ENCODE peak calls at places on chromosomes 4 and X, in six cellular contexts. One of them, this sample, is unnamed.

GRCh38 chr4:90145331-90145730 is 18.1 kb downstream of the CCSER1 start:
- DNase-seq in activated naive CD8-positive, alpha-beta T cell treated with anti-CD3 and anti-CD28 coated beads, Interleukin-2, amount 50 U/mL, for 24 hours: no peak
- DNase-seq in stimulated activated CD4-positive, alpha-beta T cell treated with anti-CD3 and anti-CD28 coated beads, Interleukin-12 subunit alpha, Interleukin-12 subunit beta, amount 100 ng/mL, for 48 hours: no peak
- DNase-seq in NCI-H1092: no peak
- DNase-seq in head of caudate nucleus: no peak
- DNase-seq in T-helper 17 cell: no peak
- DNase-seq in this sample: no peak

GRCh38 chr4:168853770-168854169 is 156.3 kb downstream of the CBR4 start:
- DNase-seq in stimulated activated CD4-positive, alpha-beta T cell treated with anti-CD3 and anti-CD28 coated beads, Interleukin-12 subunit alpha, Interleukin-12 subunit beta, amount 100 ng/mL, for 48 hours: no peak
- DNase-seq in activated naive CD8-positive, alpha-beta T cell treated with anti-CD3 and anti-CD28 coated beads, Interleukin-2, amount 50 U/mL, for 24 hours: no peak
- DNase-seq in head of caudate nucleus: no peak
- DNase-seq in NCI-H1092: no peak
- DNase-seq in T-helper 17 cell: no peak
- DNase-seq in this sample: no peak

GRCh38 chr4:176376032-176376614 is 56.4 kb downstream of the SPCS3 start:
- DNase-seq in NCI-H1092: no peak
- DNase-seq in head of caudate nucleus: no peak
- DNase-seq in T-helper 17 cell: no peak
- DNase-seq in stimulated activated CD4-positive, alpha-beta T cell treated with anti-CD3 and anti-CD28 coated beads, Interleukin-12 subunit alpha, Interleukin-12 subunit beta, amount 100 ng/mL, for 48 hours: no peak
- DNase-seq in activated naive CD8-positive, alpha-beta T cell treated with anti-CD3 and anti-CD28 coated beads, Interleukin-2, amount 50 U/mL, for 24 hours: no peak
- DNase-seq in this sample: peak

GRCh38 chr4:124936427-124936826 is 223.9 kb upstream of the ANKRD50 start:
- DNase-seq in T-helper 17 cell: no peak
- DNase-seq in head of caudate nucleus: no peak
- DNase-seq in stimulated activated CD4-positive, alpha-beta T cell treated with anti-CD3 and anti-CD28 coated beads, Interleukin-12 subunit alpha, Interleukin-12 subunit beta, amount 100 ng/mL, for 48 hours: no peak
- DNase-seq in activated naive CD8-positive, alpha-beta T cell treated with anti-CD3 and anti-CD28 coated beads, Interleukin-2, amount 50 U/mL, for 24 hours: no peak
- DNase-seq in NCI-H1092: peak
- DNase-seq in this sample: peak

GRCh38 chrX:133745361-133745760 is 240.0 kb downstream of the GPC3 start:
- DNase-seq in T-helper 17 cell: no peak
- DNase-seq in activated naive CD8-positive, alpha-beta T cell treated with anti-CD3 and anti-CD28 coated beads, Interleukin-2, amount 50 U/mL, for 24 hours: no peak
- DNase-seq in head of caudate nucleus: no peak
- DNase-seq in NCI-H1092: no peak
- DNase-seq in stimulated activated CD4-positive, alpha-beta T cell treated with anti-CD3 and anti-CD28 coated beads, Interleukin-12 subunit alpha, Interleukin-12 subunit beta, amount 100 ng/mL, for 48 hours: no peak
- DNase-seq in this sample: no peak

GRCh38 chr4:188297873-188298272 is 158.6 kb downstream of the TRIML1 start:
- DNase-seq in stimulated activated CD4-positive, alpha-beta T cell treated with anti-CD3 and anti-CD28 coated beads, Interleukin-12 subunit alpha, Interleukin-12 subunit beta, amount 100 ng/mL, for 48 hours: no peak
- DNase-seq in T-helper 17 cell: no peak
- DNase-seq in activated naive CD8-positive, alpha-beta T cell treated with anti-CD3 and anti-CD28 coated beads, Interleukin-2, amount 50 U/mL, for 24 hours: no peak
- DNase-seq in head of caudate nucleus: no peak
- DNase-seq in NCI-H1092: no peak
- DNase-seq in this sample: no peak

GRCh38 chr4:149795256-149795655 is 20.4 kb downstream of the IQCM start:
- DNase-seq in stimulated activated CD4-positive, alpha-beta T cell treated with anti-CD3 and anti-CD28 coated beads, Interleukin-12 subunit alpha, Interleukin-12 subunit beta, amount 100 ng/mL, for 48 hours: no peak
- DNase-seq in NCI-H1092: no peak
- DNase-seq in T-helper 17 cell: no peak
- DNase-seq in activated naive CD8-positive, alpha-beta T cell treated with anti-CD3 and anti-CD28 coated beads, Interleukin-2, amount 50 U/mL, for 24 hours: no peak
- DNase-seq in head of caudate nucleus: no peak
- DNase-seq in this sample: no peak

GRCh38 chrX:46791927-46792825 is 33.3 kb upstream of the SLC9A7 start:
- DNase-seq in stimulated activated CD4-positive, alpha-beta T cell treated with anti-CD3 and anti-CD28 coated beads, Interleukin-12 subunit alpha, Interleukin-12 subunit beta, amount 100 ng/mL, for 48 hours: no peak
- DNase-seq in head of caudate nucleus: no peak
- DNase-seq in T-helper 17 cell: no peak
- DNase-seq in NCI-H1092: no peak
- DNase-seq in activated naive CD8-positive, alpha-beta T cell treated with anti-CD3 and anti-CD28 coated beads, Interleukin-2, amount 50 U/mL, for 24 hours: no peak
- DNase-seq in this sample: no peak

GRCh38 chr4:125091031-125091540 is 223.7 kb upstream of the FAT4 start:
- DNase-seq in activated naive CD8-positive, alpha-beta T cell treated with anti-CD3 and anti-CD28 coated beads, Interleukin-2, amount 50 U/mL, for 24 hours: no peak
- DNase-seq in head of caudate nucleus: no peak
- DNase-seq in stimulated activated CD4-positive, alpha-beta T cell treated with anti-CD3 and anti-CD28 coated beads, Interleukin-12 subunit alpha, Interleukin-12 subunit beta, amount 100 ng/mL, for 48 hours: no peak
- DNase-seq in NCI-H1092: no peak
- DNase-seq in T-helper 17 cell: no peak
- DNase-seq in this sample: no peak

GRCh38 chr4:83626245-83626843 is 90.4 kb downstream of the GPAT3 start:
- DNase-seq in head of caudate nucleus: no peak
- DNase-seq in T-helper 17 cell: no peak
- DNase-seq in stimulated activated CD4-positive, alpha-beta T cell treated with anti-CD3 and anti-CD28 coated beads, Interleukin-12 subunit alpha, Interleukin-12 subunit beta, amount 100 ng/mL, for 48 hours: no peak
- DNase-seq in NCI-H1092: no peak
- DNase-seq in activated naive CD8-positive, alpha-beta T cell treated with anti-CD3 and anti-CD28 coated beads, Interleukin-2, amount 50 U/mL, for 24 hours: no peak
- DNase-seq in this sample: no peak

GRCh38 chrX:92213781-92214180 is 434.6 kb downstream of the PCDH11X start:
- DNase-seq in activated naive CD8-positive, alpha-beta T cell treated with anti-CD3 and anti-CD28 coated beads, Interleukin-2, amount 50 U/mL, for 24 hours: no peak
- DNase-seq in T-helper 17 cell: no peak
- DNase-seq in NCI-H1092: no peak
- DNase-seq in stimulated activated CD4-positive, alpha-beta T cell treated with anti-CD3 and anti-CD28 coated beads, Interleukin-12 subunit alpha, Interleukin-12 subunit beta, amount 100 ng/mL, for 48 hours: no peak
- DNase-seq in head of caudate nucleus: no peak
- DNase-seq in this sample: no peak

GRCh38 chr4:51842167-51842553 is 793 bp upstream of the DCUN1D4 start:
- DNase-seq in T-helper 17 cell: no peak
- DNase-seq in activated naive CD8-positive, alpha-beta T cell treated with anti-CD3 and anti-CD28 coated beads, Interleukin-2, amount 50 U/mL, for 24 hours: no peak
- DNase-seq in head of caudate nucleus: no peak
- DNase-seq in NCI-H1092: no peak
- DNase-seq in stimulated activated CD4-positive, alpha-beta T cell treated with anti-CD3 and anti-CD28 coated beads, Interleukin-12 subunit alpha, Interleukin-12 subunit beta, amount 100 ng/mL, for 48 hours: no peak
- DNase-seq in this sample: peak

GRCh38 chr4:15784959-15785634 is 7.0 kb downstream of the CD38 start:
- DNase-seq in NCI-H1092: no peak
- DNase-seq in head of caudate nucleus: no peak
- DNase-seq in stimulated activated CD4-positive, alpha-beta T cell treated with anti-CD3 and anti-CD28 coated beads, Interleukin-12 subunit alpha, Interleukin-12 subunit beta, amount 100 ng/mL, for 48 hours: no peak
- DNase-seq in activated naive CD8-positive, alpha-beta T cell treated with anti-CD3 and anti-CD28 coated beads, Interleukin-2, amount 50 U/mL, for 24 hours: no peak
- DNase-seq in T-helper 17 cell: no peak
- DNase-seq in this sample: no peak

GRCh38 chr4:113635739-113636437 is 125.7 kb downstream of the CAMK2D start:
- DNase-seq in activated naive CD8-positive, alpha-beta T cell treated with anti-CD3 and anti-CD28 coated beads, Interleukin-2, amount 50 U/mL, for 24 hours: no peak
- DNase-seq in NCI-H1092: no peak
- DNase-seq in head of caudate nucleus: no peak
- DNase-seq in stimulated activated CD4-positive, alpha-beta T cell treated with anti-CD3 and anti-CD28 coated beads, Interleukin-12 subunit alpha, Interleukin-12 subunit beta, amount 100 ng/mL, for 48 hours: no peak
- DNase-seq in T-helper 17 cell: no peak
- DNase-seq in this sample: no peak

GRCh38 chr4:182795446-182796238 is 121.5 kb downstream of the DCTD start:
- DNase-seq in activated naive CD8-positive, alpha-beta T cell treated with anti-CD3 and anti-CD28 coated beads, Interleukin-2, amount 50 U/mL, for 24 hours: no peak
- DNase-seq in stimulated activated CD4-positive, alpha-beta T cell treated with anti-CD3 and anti-CD28 coated beads, Interleukin-12 subunit alpha, Interleukin-12 subunit beta, amount 100 ng/mL, for 48 hours: no peak
- DNase-seq in T-helper 17 cell: no peak
- DNase-seq in NCI-H1092: no peak
- DNase-seq in head of caudate nucleus: no peak
- DNase-seq in this sample: no peak

GRCh38 chr4:110172972-110173371 is 25.4 kb downstream of the ELOVL6 start:
- DNase-seq in NCI-H1092: peak
- DNase-seq in head of caudate nucleus: no peak
- DNase-seq in T-helper 17 cell: no peak
- DNase-seq in stimulated activated CD4-positive, alpha-beta T cell treated with anti-CD3 and anti-CD28 coated beads, Interleukin-12 subunit alpha, Interleukin-12 subunit beta, amount 100 ng/mL, for 48 hours: no peak
- DNase-seq in activated naive CD8-positive, alpha-beta T cell treated with anti-CD3 and anti-CD28 coated beads, Interleukin-2, amount 50 U/mL, for 24 hours: no peak
- DNase-seq in this sample: no peak

GRCh38 chr4:177001271-177002175 is 208.8 kb upstream of the VEGFC start:
- DNase-seq in stimulated activated CD4-positive, alpha-beta T cell treated with anti-CD3 and anti-CD28 coated beads, Interleukin-12 subunit alpha, Interleukin-12 subunit beta, amount 100 ng/mL, for 48 hours: no peak
- DNase-seq in NCI-H1092: no peak
- DNase-seq in head of caudate nucleus: peak
- DNase-seq in activated naive CD8-positive, alpha-beta T cell treated with anti-CD3 and anti-CD28 coated beads, Interleukin-2, amount 50 U/mL, for 24 hours: no peak
- DNase-seq in T-helper 17 cell: no peak
- DNase-seq in this sample: no peak

GRCh38 chr4:152369203-152369902 is 166.5 kb downstream of the FBXW7 start:
- DNase-seq in NCI-H1092: no peak
- DNase-seq in head of caudate nucleus: no peak
- DNase-seq in stimulated activated CD4-positive, alpha-beta T cell treated with anti-CD3 and anti-CD28 coated beads, Interleukin-12 subunit alpha, Interleukin-12 subunit beta, amount 100 ng/mL, for 48 hours: no peak
- DNase-seq in activated naive CD8-positive, alpha-beta T cell treated with anti-CD3 and anti-CD28 coated beads, Interleukin-2, amount 50 U/mL, for 24 hours: no peak
- DNase-seq in T-helper 17 cell: no peak
- DNase-seq in this sample: no peak

GRCh38 chr4:168630445-168631187 is 133.8 kb downstream of the PALLD start:
- DNase-seq in activated naive CD8-positive, alpha-beta T cell treated with anti-CD3 and anti-CD28 coated beads, Interleukin-2, amount 50 U/mL, for 24 hours: no peak
- DNase-seq in head of caudate nucleus: no peak
- DNase-seq in stimulated activated CD4-positive, alpha-beta T cell treated with anti-CD3 and anti-CD28 coated beads, Interleukin-12 subunit alpha, Interleukin-12 subunit beta, amount 100 ng/mL, for 48 hours: no peak
- DNase-seq in T-helper 17 cell: no peak
- DNase-seq in NCI-H1092: no peak
- DNase-seq in this sample: no peak

GRCh38 chr4:103150677-103151076 is 47.5 kb downstream of the CENPE start:
- DNase-seq in T-helper 17 cell: no peak
- DNase-seq in activated naive CD8-positive, alpha-beta T cell treated with anti-CD3 and anti-CD28 coated beads, Interleukin-2, amount 50 U/mL, for 24 hours: no peak
- DNase-seq in stimulated activated CD4-positive, alpha-beta T cell treated with anti-CD3 and anti-CD28 coated beads, Interleukin-12 subunit alpha, Interleukin-12 subunit beta, amount 100 ng/mL, for 48 hours: no peak
- DNase-seq in head of caudate nucleus: no peak
- DNase-seq in NCI-H1092: no peak
- DNase-seq in this sample: no peak

GRCh38 chr4:158845166-158846041 is 76.6 kb downstream of the FNIP2 start:
- DNase-seq in head of caudate nucleus: no peak
- DNase-seq in T-helper 17 cell: no peak
- DNase-seq in stimulated activated CD4-positive, alpha-beta T cell treated with anti-CD3 and anti-CD28 coated beads, Interleukin-12 subunit alpha, Interleukin-12 subunit beta, amount 100 ng/mL, for 48 hours: no peak
- DNase-seq in NCI-H1092: no peak
- DNase-seq in activated naive CD8-positive, alpha-beta T cell treated with anti-CD3 and anti-CD28 coated beads, Interleukin-2, amount 50 U/mL, for 24 hours: no peak
- DNase-seq in this sample: no peak

GRCh38 chr4:186021461-186022167 is 47.3 kb upstream of the TLR3 start:
- DNase-seq in head of caudate nucleus: peak
- DNase-seq in T-helper 17 cell: no peak
- DNase-seq in NCI-H1092: peak
- DNase-seq in activated naive CD8-positive, alpha-beta T cell treated with anti-CD3 and anti-CD28 coated beads, Interleukin-2, amount 50 U/mL, for 24 hours: no peak
- DNase-seq in stimulated activated CD4-positive, alpha-beta T cell treated with anti-CD3 and anti-CD28 coated beads, Interleukin-12 subunit alpha, Interleukin-12 subunit beta, amount 100 ng/mL, for 48 hours: no peak
- DNase-seq in this sample: peak

GRCh38 chrX:15786930-15787329 is 3.4 kb upstream of the ZRSR2 start:
- DNase-seq in stimulated activated CD4-positive, alpha-beta T cell treated with anti-CD3 and anti-CD28 coated beads, Interleukin-12 subunit alpha, Interleukin-12 subunit beta, amount 100 ng/mL, for 48 hours: no peak
- DNase-seq in activated naive CD8-positive, alpha-beta T cell treated with anti-CD3 and anti-CD28 coated beads, Interleukin-2, amount 50 U/mL, for 24 hours: no peak
- DNase-seq in NCI-H1092: no peak
- DNase-seq in T-helper 17 cell: no peak
- DNase-seq in head of caudate nucleus: no peak
- DNase-seq in this sample: no peak

GRCh38 chrX:22135994-22136684 is 104.0 kb downstream of the PHEX start:
- DNase-seq in head of caudate nucleus: peak
- DNase-seq in NCI-H1092: peak
- DNase-seq in stimulated activated CD4-positive, alpha-beta T cell treated with anti-CD3 and anti-CD28 coated beads, Interleukin-12 subunit alpha, Interleukin-12 subunit beta, amount 100 ng/mL, for 48 hours: no peak
- DNase-seq in activated naive CD8-positive, alpha-beta T cell treated with anti-CD3 and anti-CD28 coated beads, Interleukin-2, amount 50 U/mL, for 24 hours: peak
- DNase-seq in T-helper 17 cell: no peak
- DNase-seq in this sample: peak

GRCh38 chr4:76689079-76689817 is 208.7 kb downstream of the SOWAHB start:
- DNase-seq in T-helper 17 cell: no peak
- DNase-seq in NCI-H1092: peak
- DNase-seq in activated naive CD8-positive, alpha-beta T cell treated with anti-CD3 and anti-CD28 coated beads, Interleukin-2, amount 50 U/mL, for 24 hours: peak
- DNase-seq in head of caudate nucleus: peak
- DNase-seq in stimulated activated CD4-positive, alpha-beta T cell treated with anti-CD3 and anti-CD28 coated beads, Interleukin-12 subunit alpha, Interleukin-12 subunit beta, amount 100 ng/mL, for 48 hours: peak
- DNase-seq in this sample: peak

GRCh38 chrX:154121207-154121606 is 22.8 kb upstream of the OPN1LW start:
- DNase-seq in NCI-H1092: no peak
- DNase-seq in stimulated activated CD4-positive, alpha-beta T cell treated with anti-CD3 and anti-CD28 coated beads, Interleukin-12 subunit alpha, Interleukin-12 subunit beta, amount 100 ng/mL, for 48 hours: no peak
- DNase-seq in head of caudate nucleus: no peak
- DNase-seq in T-helper 17 cell: no peak
- DNase-seq in activated naive CD8-positive, alpha-beta T cell treated with anti-CD3 and anti-CD28 coated beads, Interleukin-2, amount 50 U/mL, for 24 hours: no peak
- DNase-seq in this sample: no peak

This sample was measured in HEK293T.